ENCODE peak calls at places on chromosomes 1 and 21, in five cellular contexts. I is upper lobe of right lung, T is fibroblast of mammary gland, R is AG04449, Y is left lung. S is an unnamed sample.
A peak's percentile ranks its signal among the peaks of the same experiment; 100 is the strongest.

GRCh38 chr1:109134423-109134822 is 20.5 kb downstream of the ELAPOR1 start:
- DNase-seq in R (no peak), I (no peak), Y (no peak), T (no peak), S (no peak)

GRCh38 chr1:87044840-87045239 is 130.4 kb downstream of the HS2ST1 start:
- DNase-seq in R (no peak), T (no peak), Y (no peak), I (no peak), S (no peak)

GRCh38 chr1:24745711-24746582 is 700 bp downstream of the CLIC4 start:
- DNase-seq in I (peak; percentile 77), R (no peak), T (peak; percentile 76), Y (peak; percentile 87), S (peak; percentile 85)

GRCh38 chr21:16570856-16571255 is 841.1 kb downstream of the USP25 start:
- DNase-seq in I (no peak), R (no peak), Y (no peak), T (no peak), S (no peak)

GRCh38 chr21:42236014-42236413 is 17.1 kb downstream of the ABCG1 start:
- DNase-seq in Y (no peak), T (no peak), R (no peak), I (no peak), S (no peak)

GRCh38 chr1:22717038-22717758 is 6.6 kb downstream of the EPHB2 start:
- DNase-seq in Y (no peak), R (no peak), T (no peak), I (peak; percentile 75), S (no peak)

GRCh38 chr1:151513626-151514101 is 2.5 kb downstream of the CGN start:
- DNase-seq in Y (no peak), T (peak; percentile 19), R (no peak), I (peak; percentile 87), S (peak; percentile 86)

GRCh38 chr1:198326915-198327314 is 170.1 kb downstream of the NEK7 start:
- DNase-seq in Y (no peak), T (no peak), I (no peak), R (no peak), S (no peak)

GRCh38 chr1:211698161-211699026 is 23.0 kb upstream of the NEK2 start:
- DNase-seq in I (peak; percentile 90), R (no peak), T (peak; percentile 46), Y (peak; percentile 96), S (peak; percentile 77)

GRCh38 chr1:26259578-26259977 is 20.3 kb upstream of the SH3BGRL3 start:
- DNase-seq in T (no peak), I (no peak), Y (no peak), R (no peak), S (no peak)

GRCh38 chr1:178648159-178648558 is 76.9 kb upstream of the RALGPS2 start:
- DNase-seq in T (no peak), I (no peak), Y (no peak), R (no peak), S (no peak)

GRCh38 chr1:109877320-109877771 is 33.3 kb upstream of the CSF1 start:
- DNase-seq in Y (peak; percentile 78), I (peak; percentile 81), R (peak; percentile 83), T (peak; percentile 95), S (peak; percentile 53)

GRCh38 chr1:171636141-171636540 is 14.1 kb downstream of the MYOCOS start:
- DNase-seq in I (no peak), Y (no peak), T (peak; percentile 6), R (no peak), S (peak; percentile 21)

GRCh38 chr1:176555911-176556687 is 93.1 kb downstream of the PAPPA2 start:
- DNase-seq in Y (no peak), I (no peak), T (no peak), R (no peak), S (no peak)

GRCh38 chr1:230686747-230687146 is 27.2 kb downstream of the AGT start:
- DNase-seq in R (no peak), Y (no peak), T (no peak), I (no peak), S (no peak)

GRCh38 chr1:55034476-55035133 is 4.7 kb upstream of the PCSK9 start:
- DNase-seq in R (no peak), T (no peak), Y (no peak), I (no peak), S (no peak)

GRCh38 chr21:25626752-25627151 is 12.3 kb upstream of the JAM2 start:
- DNase-seq in Y (no peak), R (no peak), T (no peak), I (no peak), S (peak; percentile 60)

GRCh38 chr1:68376441-68376840 is 73.3 kb downstream of the RPE65 start:
- DNase-seq in R (no peak), Y (no peak), T (no peak), I (no peak), S (no peak)

GRCh38 chr21:45644041-45644906 is 749 bp downstream of the PCBP3 start:
- DNase-seq in Y (no peak), T (no peak), I (no peak), R (no peak), S (no peak)

GRCh38 chr1:96782861-96783260 is 61.3 kb downstream of the PTBP2 start:
- DNase-seq in R (peak; percentile 12), Y (no peak), I (no peak), T (peak; percentile 6), S (peak; percentile 37)

GRCh38 chr1:64550505-64550904 is 80.6 kb downstream of the CACHD1 start:
- DNase-seq in T (no peak), I (no peak), R (no peak), Y (no peak), S (peak; percentile 37)

GRCh38 chr1:112133487-112133886 is 144.0 kb upstream of the KCND3 start:
- DNase-seq in T (no peak), Y (no peak), R (no peak), I (no peak), S (no peak)

GRCh38 chr1:160410412-160411005 is 10.1 kb downstream of the VANGL2 start:
- DNase-seq in R (no peak), Y (peak; percentile 59), T (no peak), I (no peak), S (no peak)

GRCh38 chr1:236172041-236172579 is 29.8 kb downstream of the GPR137B start:
- DNase-seq in T (peak; percentile 31), Y (no peak), R (peak; percentile 46), I (no peak), S (no peak)

DNA sequence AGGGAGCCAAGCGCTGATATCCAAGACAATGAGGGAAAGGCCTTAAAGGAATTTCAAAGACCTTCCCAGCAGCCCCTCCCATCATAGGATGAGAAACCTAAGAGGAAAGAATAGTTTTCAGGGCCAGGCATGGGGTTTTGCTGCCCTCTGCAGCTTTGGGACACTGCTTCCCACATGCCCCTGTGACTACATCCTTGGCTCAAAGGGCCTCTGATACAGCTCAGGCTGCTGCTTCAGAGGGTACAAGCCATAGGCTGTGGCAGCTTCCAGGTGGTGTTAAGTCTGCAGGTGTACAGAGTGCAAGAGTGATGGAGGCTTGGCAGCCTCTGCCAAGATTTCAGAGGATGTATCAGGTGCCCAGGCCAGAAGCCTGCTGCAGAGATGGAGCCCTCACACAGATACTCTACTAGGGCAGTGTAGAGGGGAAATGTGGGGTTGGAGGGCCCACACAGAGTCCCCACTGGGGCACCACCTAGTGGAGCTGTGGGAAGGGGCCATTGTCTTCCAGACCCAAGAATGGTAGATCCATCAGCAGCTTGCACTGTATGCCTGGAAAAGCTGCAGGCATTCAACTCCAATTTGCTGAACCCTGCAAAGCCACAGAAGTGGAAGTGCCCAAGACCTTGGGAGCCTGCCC is 125.8 kb downstream of the SLC45A1 start:
- DNase-seq in Y (no peak), I (no peak), T (peak; percentile 29), R (no peak), S (no peak)
- TF ChIP-seq CTCF in Y (peak; percentile 12), I (no peak), T (peak; percentile 30), R (peak; percentile 20), S (no peak)

GRCh38 chr1:47996406-47997226 is 569 bp downstream of the TRABD2B start:
- DNase-seq in T (no peak), I (no peak), Y (peak; percentile 78), R (no peak), S (no peak)

GRCh38 chr1:47995306-47996050 is 1.7 kb downstream of the TRABD2B start:
- DNase-seq in Y (no peak), R (no peak), T (no peak), I (no peak), S (peak; percentile 84)

GRCh38 chr1:47993881-47994625 is 3.1 kb downstream of the TRABD2B start:
- DNase-seq in Y (peak; percentile 78), I (no peak), R (no peak), T (no peak), S (no peak)

GRCh38 chr1:47997289-47998200 is at the start of gene TRABD2B:
- DNase-seq in I (peak; percentile 89), R (no peak), Y (peak; percentile 96), T (peak; percentile 65), S (peak; percentile 72)

DNA sequence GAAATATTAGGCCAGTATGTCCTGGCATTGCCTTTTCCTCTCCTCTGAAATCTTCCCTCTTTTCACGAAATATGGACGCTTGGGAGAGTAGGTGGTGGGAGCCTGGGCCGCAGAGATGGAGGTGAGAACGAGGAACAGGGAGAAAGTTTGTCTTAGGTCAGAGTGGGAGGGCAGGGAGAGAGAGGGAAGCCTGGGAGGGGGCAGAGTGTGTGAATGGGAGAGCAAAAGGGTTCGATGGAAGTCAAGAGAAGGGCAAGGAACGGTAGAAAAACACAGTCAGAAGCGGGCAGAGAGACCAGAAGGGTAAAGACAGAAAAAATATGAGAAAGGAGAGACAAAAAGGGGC is 1.2 kb downstream of the TRABD2B start:
- DNase-seq in R (no peak), Y (no peak), T (no peak), I (no peak), S (no peak)
- H3K4me3 ChIP-seq in R (no peak overlapping the region), Y (peak overlapping the region; percentile 37), T (peak overlapping the region; percentile 17), I (peak overlapping the region; percentile 50), S (no peak overlapping the region)

GRCh38 chr1:226697151-226697575 is 41.9 kb downstream of the ITPKB start:
- DNase-seq in Y (no peak), R (no peak), T (peak; percentile 88), I (no peak), S (peak; percentile 95)
- TF ChIP-seq CTCF in Y (no peak), R (no peak), T (no peak), I (no peak), S (no peak)

GRCh38 chr1:240820816-240821215 is 208.9 kb upstream of the GREM2 start:
- DNase-seq in T (no peak), Y (no peak), I (no peak), R (no peak), S (no peak)

GRCh38 chr1:240821925-240822324 is 210.0 kb upstream of the GREM2 start:
- DNase-seq in T (no peak), R (no peak), Y (no peak), I (no peak), S (no peak)

GRCh38 chr1:240827786-240828185 is 215.8 kb upstream of the GREM2 start:
- DNase-seq in R (no peak), Y (no peak), T (no peak), I (no peak), S (no peak)

GRCh38 chr1:240824238-240824637 is 212.3 kb upstream of the GREM2 start:
- DNase-seq in I (no peak), T (no peak), R (no peak), Y (no peak), S (no peak)

GRCh38 chr1:240823357-240823756 is 211.4 kb upstream of the GREM2 start:
- DNase-seq in Y (peak; percentile 71), R (no peak), T (no peak), I (no peak), S (no peak)
- H3K4me3 ChIP-seq in Y (no peak overlapping the region), R (no peak overlapping the region), T (no peak overlapping the region), I (no peak overlapping the region), S (no peak overlapping the region)

GRCh38 chr1:49765034-49765433 is 258.7 kb downstream of the AGBL4 start:
- DNase-seq in T (no peak), I (no peak), R (no peak), Y (no peak), S (peak; percentile 1)
- TF ChIP-seq CTCF in T (no peak), I (no peak), R (no peak), Y (no peak), S (no peak)

S was measured in epithelial cell of esophagus.